ENCODE peak calls at places on chromosomes 2 and 18, in ten cellular contexts. One of them, this sample, is unnamed.

GRCh38 chr2:81835318-81836000 is 1530.9 kb upstream of the LRRTM1 start:
- DNase-seq in H9: no peak
- DNase-seq in body of pancreas: no peak
- DNase-seq in lung: no peak
- DNase-seq in SK-N-SH: no peak
- DNase-seq in nephron progenitor cell: no peak
- DNase-seq in ovary: no peak
- DNase-seq in left ventricle myocardium inferior: no peak
- DNase-seq in kidney: no peak
- DNase-seq in cardiac fibroblast: peak; percentile 15
- DNase-seq in this sample: no peak

GRCh38 chr2:62423883-62424458 is 82.0 kb downstream of the TMEM17 start:
- DNase-seq in SK-N-SH: no peak
- DNase-seq in kidney: no peak
- DNase-seq in cardiac fibroblast: no peak
- DNase-seq in body of pancreas: no peak
- DNase-seq in ovary: no peak
- DNase-seq in left ventricle myocardium inferior: no peak
- DNase-seq in lung: no peak
- DNase-seq in nephron progenitor cell: no peak
- DNase-seq in H9: no peak
- DNase-seq in this sample: no peak

GRCh38 chr2:225010804-225011203 is 31.5 kb downstream of the DOCK10 start:
- DNase-seq in nephron progenitor cell: no peak
- DNase-seq in kidney: no peak
- DNase-seq in H9: no peak
- DNase-seq in cardiac fibroblast: peak; percentile 50
- DNase-seq in ovary: no peak
- DNase-seq in body of pancreas: no peak
- DNase-seq in lung: no peak
- DNase-seq in left ventricle myocardium inferior: no peak
- DNase-seq in SK-N-SH: no peak
- DNase-seq in this sample: no peak

GRCh38 chr2:241154915-241155314 is 4.6 kb downstream of the PPP1R7 start:
- DNase-seq in nephron progenitor cell: no peak
- DNase-seq in SK-N-SH: no peak
- DNase-seq in H9: no peak
- DNase-seq in left ventricle myocardium inferior: no peak
- DNase-seq in body of pancreas: no peak
- DNase-seq in kidney: peak; percentile 1
- DNase-seq in lung: no peak
- DNase-seq in ovary: no peak
- DNase-seq in cardiac fibroblast: peak; percentile 26
- DNase-seq in this sample: no peak

GRCh38 chr18:31203086-31203793 is 40.6 kb upstream of the DSC1 start:
- DNase-seq in body of pancreas: no peak
- DNase-seq in cardiac fibroblast: peak; percentile 6
- DNase-seq in ovary: no peak
- DNase-seq in left ventricle myocardium inferior: peak; percentile 32
- DNase-seq in SK-N-SH: no peak
- DNase-seq in lung: peak; percentile 44
- DNase-seq in kidney: peak; percentile 61
- DNase-seq in nephron progenitor cell: peak; percentile 8
- DNase-seq in H9: no peak
- DNase-seq in this sample: no peak

GRCh38 chr2:217899231-217900009 is 103.4 kb downstream of the TNS1 start:
- DNase-seq in body of pancreas: peak; percentile 78
- DNase-seq in kidney: peak; percentile 92
- DNase-seq in cardiac fibroblast: peak; percentile 87
- DNase-seq in SK-N-SH: peak; percentile 76
- DNase-seq in ovary: peak; percentile 69
- DNase-seq in nephron progenitor cell: peak; percentile 78
- DNase-seq in H9: peak; percentile 93
- DNase-seq in left ventricle myocardium inferior: peak; percentile 65
- DNase-seq in lung: peak; percentile 82
- DNase-seq in this sample: peak; percentile 75

GRCh38 chr2:1598041-1598710 is 146.1 kb downstream of the PXDN start:
- DNase-seq in H9: peak; percentile 19
- DNase-seq in kidney: peak; percentile 62
- DNase-seq in lung: no peak
- DNase-seq in body of pancreas: no peak
- DNase-seq in SK-N-SH: no peak
- DNase-seq in cardiac fibroblast: no peak
- DNase-seq in left ventricle myocardium inferior: no peak
- DNase-seq in nephron progenitor cell: no peak
- DNase-seq in ovary: no peak
- DNase-seq in this sample: no peak

GRCh38 chr18:43590182-43590903 is 313.1 kb upstream of the SYT4 start:
- DNase-seq in ovary: no peak
- DNase-seq in SK-N-SH: no peak
- DNase-seq in body of pancreas: no peak
- DNase-seq in H9: no peak
- DNase-seq in nephron progenitor cell: no peak
- DNase-seq in left ventricle myocardium inferior: no peak
- DNase-seq in kidney: peak; percentile 67
- DNase-seq in lung: no peak
- DNase-seq in cardiac fibroblast: no peak
- DNase-seq in this sample: peak; percentile 18

GRCh38 chr2:11250400-11251277 is 93.8 kb downstream of the ROCK2 start:
- DNase-seq in kidney: no peak
- DNase-seq in body of pancreas: no peak
- DNase-seq in SK-N-SH: no peak
- DNase-seq in lung: no peak
- DNase-seq in nephron progenitor cell: no peak
- DNase-seq in ovary: no peak
- DNase-seq in H9: no peak
- DNase-seq in cardiac fibroblast: peak; percentile 31
- DNase-seq in left ventricle myocardium inferior: no peak
- DNase-seq in this sample: no peak

GRCh38 chr18:49359732-49360444 is 100.6 kb downstream of the DYM start:
- DNase-seq in kidney: peak; percentile 29
- DNase-seq in H9: no peak
- DNase-seq in cardiac fibroblast: peak; percentile 47
- DNase-seq in ovary: no peak
- DNase-seq in left ventricle myocardium inferior: no peak
- DNase-seq in nephron progenitor cell: no peak
- DNase-seq in SK-N-SH: no peak
- DNase-seq in body of pancreas: no peak
- DNase-seq in lung: no peak
- DNase-seq in this sample: no peak

GRCh38 chr2:64730551-64731305 is 77.0 kb upstream of the SERTAD2 start:
- DNase-seq in SK-N-SH: peak; percentile 64
- DNase-seq in H9: no peak
- DNase-seq in body of pancreas: peak; percentile 75
- DNase-seq in cardiac fibroblast: peak; percentile 84
- DNase-seq in left ventricle myocardium inferior: peak; percentile 38
- DNase-seq in lung: peak; percentile 47
- DNase-seq in ovary: peak; percentile 72
- DNase-seq in nephron progenitor cell: peak; percentile 43
- DNase-seq in kidney: no peak
- DNase-seq in this sample: no peak

GRCh38 chr2:42722328-42723190 is 41.4 kb downstream of the OXER1 start:
- DNase-seq in cardiac fibroblast: peak; percentile 96
- DNase-seq in nephron progenitor cell: no peak
- DNase-seq in H9: no peak
- DNase-seq in lung: peak; percentile 79
- DNase-seq in ovary: peak; percentile 50
- DNase-seq in body of pancreas: peak; percentile 68
- DNase-seq in kidney: no peak
- DNase-seq in left ventricle myocardium inferior: peak; percentile 18
- DNase-seq in SK-N-SH: no peak
- DNase-seq in this sample: no peak

GRCh38 chr2:111208639-111209038 is 87.9 kb downstream of the BCL2L11 start:
- DNase-seq in SK-N-SH: no peak
- DNase-seq in left ventricle myocardium inferior: no peak
- DNase-seq in kidney: no peak
- DNase-seq in nephron progenitor cell: no peak
- DNase-seq in cardiac fibroblast: no peak
- DNase-seq in H9: no peak
- DNase-seq in ovary: no peak
- DNase-seq in lung: no peak
- DNase-seq in body of pancreas: no peak
- DNase-seq in this sample: no peak

GRCh38 chr2:123695449-123695848 is 329.6 kb upstream of the CNTNAP5 start:
- DNase-seq in cardiac fibroblast: peak; percentile 16
- DNase-seq in lung: no peak
- DNase-seq in SK-N-SH: no peak
- DNase-seq in H9: no peak
- DNase-seq in left ventricle myocardium inferior: no peak
- DNase-seq in kidney: no peak
- DNase-seq in ovary: no peak
- DNase-seq in body of pancreas: no peak
- DNase-seq in nephron progenitor cell: no peak
- DNase-seq in this sample: no peak

GRCh38 chr2:222842517-222843174 is 18.2 kb upstream of the ACSL3 start:
- DNase-seq in kidney: no peak
- DNase-seq in SK-N-SH: no peak
- DNase-seq in nephron progenitor cell: no peak
- DNase-seq in left ventricle myocardium inferior: no peak
- DNase-seq in body of pancreas: no peak
- DNase-seq in lung: no peak
- DNase-seq in ovary: no peak
- DNase-seq in cardiac fibroblast: peak; percentile 56
- DNase-seq in H9: no peak
- DNase-seq in this sample: no peak

GRCh38 chr2:24491626-24492282 is 700 bp downstream of the NCOA1 start:
- DNase-seq in left ventricle myocardium inferior: peak; percentile 61
- DNase-seq in lung: peak; percentile 53
- DNase-seq in nephron progenitor cell: peak; percentile 75
- DNase-seq in kidney: peak; percentile 87
- DNase-seq in body of pancreas: peak; percentile 43
- DNase-seq in SK-N-SH: peak; percentile 96
- DNase-seq in H9: peak; percentile 43
- DNase-seq in cardiac fibroblast: peak; percentile 46
- DNase-seq in ovary: peak; percentile 72
- DNase-seq in this sample: peak; percentile 85

DNA sequence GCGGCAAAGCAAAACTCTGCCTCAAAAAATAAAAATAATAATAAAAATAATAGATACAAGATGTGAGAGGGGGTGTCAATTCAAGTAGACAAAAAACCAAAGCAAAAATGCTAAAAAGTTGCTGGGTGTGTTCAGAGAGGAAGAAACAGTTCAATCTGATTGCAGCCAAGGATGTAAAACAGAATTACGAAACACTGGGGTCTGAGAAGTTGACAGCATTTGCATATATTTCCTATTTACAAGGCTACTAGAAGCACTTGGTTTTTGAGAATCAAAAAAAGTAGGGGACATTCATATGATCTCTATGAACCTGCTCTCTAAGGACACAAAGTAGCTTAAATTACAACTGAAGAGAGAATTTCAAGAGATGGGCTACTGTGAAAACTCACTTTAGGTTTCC is 7.6 kb downstream of the TRIP12 start:
- DNase-seq in body of pancreas: no peak
- DNase-seq in SK-N-SH: no peak
- DNase-seq in cardiac fibroblast: peak; percentile 32
- DNase-seq in nephron progenitor cell: no peak
- DNase-seq in lung: no peak
- DNase-seq in left ventricle myocardium inferior: no peak
- DNase-seq in kidney: no peak
- DNase-seq in ovary: no peak
- DNase-seq in H9: no peak
- DNase-seq in this sample: no peak
- TF ChIP-seq CTCF in body of pancreas: no peak
- TF ChIP-seq CTCF in SK-N-SH: no peak
- TF ChIP-seq CTCF in cardiac fibroblast: no peak
- TF ChIP-seq CTCF in nephron progenitor cell: no peak
- TF ChIP-seq CTCF in lung: no peak
- TF ChIP-seq CTCF in left ventricle myocardium inferior: no peak
- TF ChIP-seq CTCF in kidney: no peak
- TF ChIP-seq CTCF in ovary: no peak
- TF ChIP-seq CTCF in H9: no peak
- TF ChIP-seq CTCF in this sample: no peak

GRCh38 chr18:44719519-44720060 is 38.9 kb downstream of the SETBP1 start:
- DNase-seq in kidney: peak; percentile 82
- DNase-seq in H9: no peak
- DNase-seq in lung: no peak
- DNase-seq in cardiac fibroblast: no peak
- DNase-seq in ovary: no peak
- DNase-seq in nephron progenitor cell: no peak
- DNase-seq in left ventricle myocardium inferior: peak; percentile 41
- DNase-seq in body of pancreas: no peak
- DNase-seq in SK-N-SH: no peak
- DNase-seq in this sample: peak; percentile 45
- TF ChIP-seq CTCF in kidney: no peak
- TF ChIP-seq CTCF in H9: no peak
- TF ChIP-seq CTCF in lung: no peak
- TF ChIP-seq CTCF in cardiac fibroblast: no peak
- TF ChIP-seq CTCF in ovary: no peak
- TF ChIP-seq CTCF in nephron progenitor cell: no peak
- TF ChIP-seq CTCF in left ventricle myocardium inferior: no peak
- TF ChIP-seq CTCF in body of pancreas: no peak
- TF ChIP-seq CTCF in SK-N-SH: no peak
- TF ChIP-seq CTCF in this sample: no peak

GRCh38 chr18:54931152-54931551 is 28.1 kb downstream of the CCDC68 start:
- DNase-seq in left ventricle myocardium inferior: no peak
- DNase-seq in lung: no peak
- DNase-seq in cardiac fibroblast: no peak
- DNase-seq in H9: no peak
- DNase-seq in body of pancreas: no peak
- DNase-seq in kidney: no peak
- DNase-seq in ovary: no peak
- DNase-seq in SK-N-SH: no peak
- DNase-seq in nephron progenitor cell: no peak
- DNase-seq in this sample: no peak
- TF ChIP-seq CTCF in left ventricle myocardium inferior: no peak
- TF ChIP-seq CTCF in lung: no peak
- TF ChIP-seq CTCF in cardiac fibroblast: no peak
- TF ChIP-seq CTCF in H9: no peak
- TF ChIP-seq CTCF in body of pancreas: no peak
- TF ChIP-seq CTCF in kidney: no peak
- TF ChIP-seq CTCF in ovary: no peak
- TF ChIP-seq CTCF in SK-N-SH: no peak
- TF ChIP-seq CTCF in nephron progenitor cell: no peak
- TF ChIP-seq CTCF in this sample: no peak

DNA sequence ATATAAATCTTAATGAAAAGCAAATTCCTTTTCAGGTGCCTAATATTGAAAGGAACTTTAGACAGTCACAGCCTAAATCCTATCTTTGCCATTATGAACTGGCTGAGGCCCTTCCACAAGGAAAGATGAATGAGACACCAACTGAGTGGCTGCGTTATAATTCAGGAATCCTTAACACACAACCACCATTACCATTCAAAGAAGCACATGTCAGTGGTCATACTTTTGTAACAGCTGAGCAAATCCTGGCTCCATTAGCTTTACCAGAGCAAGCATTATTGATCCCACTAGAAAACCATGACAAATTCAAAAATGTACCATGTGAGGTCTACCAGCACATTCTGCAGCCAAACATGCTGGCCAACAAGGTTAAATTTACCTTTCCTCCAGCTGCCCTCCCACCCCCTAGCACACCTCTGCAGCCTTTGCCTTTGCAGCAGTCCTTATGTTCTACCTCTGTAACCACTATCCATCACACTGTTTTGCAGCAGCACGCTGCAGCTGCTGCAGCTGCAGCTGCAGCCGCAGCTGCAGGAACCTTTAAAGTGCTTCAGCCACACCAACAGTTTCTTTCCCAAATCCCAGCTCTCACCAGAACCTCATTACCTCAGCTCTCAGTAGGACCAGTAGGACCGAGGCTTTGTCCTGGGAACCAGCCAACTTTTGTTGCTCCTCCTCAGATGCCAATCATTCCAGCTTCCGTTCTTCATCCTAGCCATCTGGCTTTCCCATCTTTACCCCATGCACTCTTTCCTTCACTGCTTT is 340.1 kb downstream of the ZNF804A start:
- DNase-seq in nephron progenitor cell: no peak
- DNase-seq in kidney: no peak
- DNase-seq in body of pancreas: no peak
- DNase-seq in cardiac fibroblast: no peak
- DNase-seq in lung: no peak
- DNase-seq in SK-N-SH: no peak
- DNase-seq in left ventricle myocardium inferior: no peak
- DNase-seq in H9: no peak
- DNase-seq in ovary: no peak
- DNase-seq in this sample: no peak
- TF ChIP-seq CTCF in nephron progenitor cell: no peak
- TF ChIP-seq CTCF in kidney: no peak
- TF ChIP-seq CTCF in body of pancreas: no peak
- TF ChIP-seq CTCF in cardiac fibroblast: no peak
- TF ChIP-seq CTCF in lung: no peak
- TF ChIP-seq CTCF in SK-N-SH: no peak
- TF ChIP-seq CTCF in left ventricle myocardium inferior: no peak
- TF ChIP-seq CTCF in H9: no peak
- TF ChIP-seq CTCF in ovary: no peak
- TF ChIP-seq CTCF in this sample: no peak

This sample was measured in glutamatergic neuron.